ENCODE peak calls at places on chromosomes 1 and 21, in ten cellular contexts. One of them, this sample, is unnamed.

GRCh38 chr21:36229181-36229580 is 72.6 kb downstream of the DOP1B start:
- DNase-seq in T follicular helper cell: no peak
- DNase-seq in astrocyte of the cerebellum: no peak
- DNase-seq in amniotic stem cell: no peak
- DNase-seq in activated CD8-positive, alpha-beta memory T cell treated with anti-CD3 and anti-CD28 coated beads for 48 hours: no peak
- DNase-seq in NT2/D1: no peak
- DNase-seq in left lung: no peak
- DNase-seq in heart right ventricle: no peak
- DNase-seq in GM04504: no peak
- DNase-seq in stimulated activated CD4-positive, alpha-beta T cell treated with anti-CD3 and anti-CD28 coated beads, Interleukin-2, amount 100 ng/mL, for 48 hours: no peak
- DNase-seq in this sample: no peak

GRCh38 chr1:200795151-200795550 is 56.5 kb downstream of the CAMSAP2 start:
- DNase-seq in T follicular helper cell: no peak
- DNase-seq in astrocyte of the cerebellum: no peak
- DNase-seq in amniotic stem cell: peak
- DNase-seq in activated CD8-positive, alpha-beta memory T cell treated with anti-CD3 and anti-CD28 coated beads for 48 hours: no peak
- DNase-seq in NT2/D1: no peak
- DNase-seq in left lung: no peak
- DNase-seq in heart right ventricle: no peak
- DNase-seq in GM04504: peak
- DNase-seq in stimulated activated CD4-positive, alpha-beta T cell treated with anti-CD3 and anti-CD28 coated beads, Interleukin-2, amount 100 ng/mL, for 48 hours: no peak
- DNase-seq in this sample: no peak

GRCh38 chr1:23421752-23422312 is 2.7 kb downstream of the TCEA3 start:
- DNase-seq in T follicular helper cell: no peak
- DNase-seq in astrocyte of the cerebellum: no peak
- DNase-seq in amniotic stem cell: no peak
- DNase-seq in activated CD8-positive, alpha-beta memory T cell treated with anti-CD3 and anti-CD28 coated beads for 48 hours: no peak
- DNase-seq in NT2/D1: no peak
- DNase-seq in left lung: no peak
- DNase-seq in heart right ventricle: no peak
- DNase-seq in GM04504: peak
- DNase-seq in stimulated activated CD4-positive, alpha-beta T cell treated with anti-CD3 and anti-CD28 coated beads, Interleukin-2, amount 100 ng/mL, for 48 hours: no peak
- DNase-seq in this sample: no peak

GRCh38 chr1:44021581-44022321 is 9.5 kb downstream of the SLC6A9 start:
- DNase-seq in T follicular helper cell: no peak
- DNase-seq in astrocyte of the cerebellum: no peak
- DNase-seq in amniotic stem cell: no peak
- DNase-seq in activated CD8-positive, alpha-beta memory T cell treated with anti-CD3 and anti-CD28 coated beads for 48 hours: no peak
- DNase-seq in NT2/D1: no peak
- DNase-seq in left lung: no peak
- DNase-seq in heart right ventricle: peak
- DNase-seq in GM04504: no peak
- DNase-seq in stimulated activated CD4-positive, alpha-beta T cell treated with anti-CD3 and anti-CD28 coated beads, Interleukin-2, amount 100 ng/mL, for 48 hours: no peak
- DNase-seq in this sample: no peak

GRCh38 chr1:154742586-154742985 is 127.5 kb downstream of the KCNN3 start:
- DNase-seq in T follicular helper cell: no peak
- DNase-seq in astrocyte of the cerebellum: no peak
- DNase-seq in amniotic stem cell: no peak
- DNase-seq in activated CD8-positive, alpha-beta memory T cell treated with anti-CD3 and anti-CD28 coated beads for 48 hours: no peak
- DNase-seq in NT2/D1: no peak
- DNase-seq in left lung: no peak
- DNase-seq in heart right ventricle: no peak
- DNase-seq in GM04504: no peak
- DNase-seq in stimulated activated CD4-positive, alpha-beta T cell treated with anti-CD3 and anti-CD28 coated beads, Interleukin-2, amount 100 ng/mL, for 48 hours: no peak
- DNase-seq in this sample: no peak

GRCh38 chr21:41135715-41136114 is 32.2 kb upstream of the BACE2 start:
- DNase-seq in T follicular helper cell: no peak
- DNase-seq in astrocyte of the cerebellum: no peak
- DNase-seq in amniotic stem cell: no peak
- DNase-seq in activated CD8-positive, alpha-beta memory T cell treated with anti-CD3 and anti-CD28 coated beads for 48 hours: no peak
- DNase-seq in NT2/D1: no peak
- DNase-seq in left lung: no peak
- DNase-seq in heart right ventricle: no peak
- DNase-seq in GM04504: no peak
- DNase-seq in stimulated activated CD4-positive, alpha-beta T cell treated with anti-CD3 and anti-CD28 coated beads, Interleukin-2, amount 100 ng/mL, for 48 hours: no peak
- DNase-seq in this sample: no peak

GRCh38 chr1:69518991-69519390 is 48.7 kb upstream of the LRRC7 start:
- DNase-seq in T follicular helper cell: no peak
- DNase-seq in astrocyte of the cerebellum: no peak
- DNase-seq in amniotic stem cell: no peak
- DNase-seq in activated CD8-positive, alpha-beta memory T cell treated with anti-CD3 and anti-CD28 coated beads for 48 hours: no peak
- DNase-seq in NT2/D1: no peak
- DNase-seq in left lung: no peak
- DNase-seq in heart right ventricle: no peak
- DNase-seq in GM04504: no peak
- DNase-seq in stimulated activated CD4-positive, alpha-beta T cell treated with anti-CD3 and anti-CD28 coated beads, Interleukin-2, amount 100 ng/mL, for 48 hours: no peak
- DNase-seq in this sample: no peak

GRCh38 chr21:35478096-35479080 is 429.3 kb upstream of the RUNX1 start:
- DNase-seq in T follicular helper cell: no peak
- DNase-seq in astrocyte of the cerebellum: no peak
- DNase-seq in amniotic stem cell: no peak
- DNase-seq in activated CD8-positive, alpha-beta memory T cell treated with anti-CD3 and anti-CD28 coated beads for 48 hours: no peak
- DNase-seq in NT2/D1: no peak
- DNase-seq in left lung: no peak
- DNase-seq in heart right ventricle: no peak
- DNase-seq in GM04504: no peak
- DNase-seq in stimulated activated CD4-positive, alpha-beta T cell treated with anti-CD3 and anti-CD28 coated beads, Interleukin-2, amount 100 ng/mL, for 48 hours: no peak
- DNase-seq in this sample: no peak

GRCh38 chr1:147539122-147539575 is 2.2 kb upstream of the BCL9 start:
- DNase-seq in T follicular helper cell: no peak
- DNase-seq in astrocyte of the cerebellum: peak
- DNase-seq in amniotic stem cell: peak
- DNase-seq in activated CD8-positive, alpha-beta memory T cell treated with anti-CD3 and anti-CD28 coated beads for 48 hours: no peak
- DNase-seq in NT2/D1: no peak
- DNase-seq in left lung: peak
- DNase-seq in heart right ventricle: peak
- DNase-seq in GM04504: peak
- DNase-seq in stimulated activated CD4-positive, alpha-beta T cell treated with anti-CD3 and anti-CD28 coated beads, Interleukin-2, amount 100 ng/mL, for 48 hours: no peak
- DNase-seq in this sample: no peak

This sample was measured in aorta.